ENCODE peak calls at places on chromosome 3, in ten cellular contexts. G, D, Y, Z, L, O, V, F, A and T are unnamed samples.

GRCh38 chr3:37987751-37988179 is 2.8 kb upstream of the VILL start:
- DNase-seq in L (no peak), F (no peak), O (no peak), Z (no peak), Y (peak), A (no peak), V (no peak), D (no peak), G (no peak), T (no peak)

GRCh38 chr3:141151439-141151838 is 80.2 kb upstream of the PXYLP1 start:
- DNase-seq in V (no peak), L (no peak), O (no peak), A (no peak), Z (no peak), D (no peak), Y (no peak), F (no peak), G (no peak), T (no peak)

GRCh38 chr3:121232309-121233225 is 313.2 kb downstream of the POLQ start:
- DNase-seq in V (no peak), Z (no peak), Y (no peak), G (no peak), F (no peak), L (no peak), A (no peak), D (no peak), O (no peak), T (no peak)

GRCh38 chr3:10753964-10754363 is 62.1 kb upstream of the SLC6A11 start:
- DNase-seq in F (peak), V (no peak), G (peak), Y (peak), L (no peak), D (peak), O (no peak), A (peak), Z (no peak), T (peak)

GRCh38 chr3:178289544-178290160 is 246.6 kb upstream of the KCNMB2 start:
- DNase-seq in A (peak), O (no peak), G (no peak), L (no peak), Z (peak), D (no peak), F (no peak), Y (no peak), V (no peak), T (no peak)

GRCh38 chr3:41920406-41920970 is 41.4 kb downstream of the ULK4 start:
- DNase-seq in V (no peak), F (no peak), L (no peak), Z (no peak), A (no peak), Y (no peak), D (no peak), O (no peak), G (no peak), T (no peak)

GRCh38 chr3:88000853-88001252 is 58.0 kb downstream of the CGGBP1 start:
- DNase-seq in A (peak), Z (no peak), F (no peak), Y (peak), L (no peak), D (no peak), V (no peak), O (no peak), G (no peak), T (no peak)

GRCh38 chr3:137760341-137761098 is 3.6 kb upstream of the SOX14 start:
- DNase-seq in G (no peak), O (no peak), L (no peak), V (no peak), A (no peak), Y (no peak), F (no peak), Z (no peak), D (no peak), T (no peak)

GRCh38 chr3:171429635-171430034 is 30.6 kb downstream of the TNIK start:
- DNase-seq in O (no peak), V (no peak), A (no peak), F (no peak), G (no peak), D (no peak), L (no peak), Y (peak), Z (no peak), T (no peak)

GRCh38 chr3:13508496-13508895 is 28.4 kb downstream of the HDAC11 start:
- DNase-seq in Y (no peak), O (no peak), G (no peak), L (no peak), Z (no peak), D (no peak), F (no peak), V (no peak), A (no peak), T (no peak)

GRCh38 chr3:65751123-65751700 is 287.5 kb downstream of the MAGI1 start:
- DNase-seq in L (peak), F (no peak), O (no peak), Z (peak), A (peak), D (no peak), Y (peak), V (no peak), G (peak), T (peak)

GRCh38 chr3:57919987-57920386 is 88.2 kb upstream of the FLNB start:
- DNase-seq in L (no peak), V (no peak), A (no peak), G (no peak), Z (no peak), O (no peak), D (no peak), Y (no peak), F (no peak), T (no peak)

GRCh38 chr3:192851821-192852352 is 65.8 kb downstream of the MB21D2 start:
- DNase-seq in L (peak), Y (peak), D (no peak), G (no peak), Z (no peak), O (peak), V (no peak), F (peak), A (peak), T (peak)

GRCh38 chr3:10502185-10502880 is 3.1 kb downstream of the ATP2B2 start:
- DNase-seq in G (no peak), A (no peak), Z (no peak), L (no peak), F (no peak), O (no peak), Y (no peak), V (no peak), D (no peak), T (no peak)

GRCh38 chr3:154970796-154971195 is 109.3 kb upstream of the MME start:
- DNase-seq in Z (no peak), L (no peak), F (no peak), A (peak), G (no peak), V (no peak), Y (peak), O (no peak), D (no peak), T (no peak)

GRCh38 chr3:97738761-97739160 is 25.8 kb upstream of the ARL6 start:
- DNase-seq in O (no peak), V (no peak), Y (no peak), L (no peak), D (no peak), Z (no peak), F (no peak), G (no peak), A (no peak), T (no peak)

GRCh38 chr3:126936853-126937395 is 46.0 kb upstream of the PLXNA1 start:
- DNase-seq in Z (peak), F (no peak), Y (no peak), D (no peak), O (no peak), V (no peak), A (no peak), L (no peak), G (no peak), T (no peak)

GRCh38 chr3:141429371-141430035 is 57.3 kb upstream of the RASA2 start:
- DNase-seq in Z (peak), D (no peak), Y (no peak), F (no peak), O (no peak), L (no peak), G (no peak), A (no peak), V (no peak), T (no peak)

GRCh38 chr3:77039606-77040553 is at the start of gene ROBO2:
- DNase-seq in G (peak), Z (peak), V (no peak), L (no peak), A (peak), D (no peak), O (no peak), F (peak), Y (no peak), T (peak)

GRCh38 chr3:107739227-107739626 is 216.5 kb downstream of the BBX start:
- DNase-seq in L (no peak), D (no peak), O (no peak), G (no peak), A (no peak), Y (no peak), F (no peak), Z (no peak), V (no peak), T (no peak)

GRCh38 chr3:173652093-173652492 is 254.5 kb downstream of the NLGN1 start:
- DNase-seq in Z (no peak), G (no peak), Y (no peak), V (no peak), F (no peak), A (no peak), L (no peak), D (no peak), O (no peak), T (no peak)

GRCh38 chr3:37907906-37908305 is 46.2 kb downstream of the CTDSPL start:
- DNase-seq in A (no peak), V (no peak), O (no peak), Y (no peak), L (no peak), D (no peak), Z (peak), G (no peak), F (no peak), T (no peak)

GRCh38 chr3:186492594-186492993 is 51.6 kb downstream of the CRYGS start:
- DNase-seq in Z (no peak), A (no peak), D (no peak), F (no peak), O (no peak), Y (no peak), L (no peak), G (no peak), V (no peak), T (no peak)

GRCh38 chr3:113697192-113698090 is 999 bp upstream of the USF3 start:
- DNase-seq in V (no peak), O (no peak), D (peak), G (peak), F (peak), Z (peak), Y (peak), L (peak), A (peak), T (no peak)

GRCh38 chr3:14601692-14602005 is 49.9 kb upstream of the CCDC174 start:
- DNase-seq in D (no peak), L (no peak), O (no peak), Y (no peak), A (no peak), G (no peak), F (no peak), V (no peak), Z (no peak), T (no peak)

GRCh38 chr3:182597621-182598041 is 195.7 kb upstream of the ATP11B start:
- DNase-seq in F (no peak), A (no peak), Z (no peak), L (no peak), G (no peak), D (no peak), V (no peak), Y (no peak), O (no peak), T (no peak)